ENCODE peak calls at places on chromosomes 1 and 21, in five cellular contexts. One of them, this sample, is unnamed.

GRCh38 chr1:45089711-45090110 is 77.7 kb downstream of the UROD start:
- DNase-seq in adrenal gland: no peak
- DNase-seq in H9: no peak
- DNase-seq in HTR-8/SVneo: no peak
- DNase-seq in fibroblast of mammary gland: no peak
- DNase-seq in this sample: no peak

GRCh38 chr1:175497501-175497900 is 245.9 kb downstream of the TNR start:
- DNase-seq in HTR-8/SVneo: no peak
- DNase-seq in H9: no peak
- DNase-seq in fibroblast of mammary gland: no peak
- DNase-seq in adrenal gland: no peak
- DNase-seq in this sample: no peak

GRCh38 chr21:15023782-15024181 is 41.0 kb downstream of the NRIP1 start:
- DNase-seq in H9: no peak
- DNase-seq in adrenal gland: no peak
- DNase-seq in fibroblast of mammary gland: no peak
- DNase-seq in HTR-8/SVneo: no peak
- DNase-seq in this sample: no peak

GRCh38 chr1:155049651-155050559 is 1.2 kb upstream of the ADAM15 start:
- DNase-seq in H9: no peak
- DNase-seq in fibroblast of mammary gland: peak
- DNase-seq in HTR-8/SVneo: no peak
- DNase-seq in adrenal gland: no peak
- DNase-seq in this sample: no peak

GRCh38 chr1:51666463-51666862 is 49.6 kb downstream of the OSBPL9 start:
- DNase-seq in H9: no peak
- DNase-seq in HTR-8/SVneo: no peak
- DNase-seq in fibroblast of mammary gland: peak
- DNase-seq in adrenal gland: no peak
- DNase-seq in this sample: no peak

GRCh38 chr1:235923466-235924008 is 56.8 kb upstream of the LYST start:
- DNase-seq in H9: no peak
- DNase-seq in adrenal gland: no peak
- DNase-seq in HTR-8/SVneo: no peak
- DNase-seq in fibroblast of mammary gland: peak
- DNase-seq in this sample: no peak

GRCh38 chr1:19081218-19081893 is 124.9 kb upstream of the IFFO2 start:
- DNase-seq in HTR-8/SVneo: peak
- DNase-seq in fibroblast of mammary gland: peak
- DNase-seq in adrenal gland: no peak
- DNase-seq in H9: no peak
- DNase-seq in this sample: peak

GRCh38 chr21:28884481-28884880 is 108.2 kb downstream of the LTN1 start:
- DNase-seq in H9: no peak
- DNase-seq in fibroblast of mammary gland: peak
- DNase-seq in HTR-8/SVneo: no peak
- DNase-seq in adrenal gland: no peak
- DNase-seq in this sample: no peak

GRCh38 chr1:230500063-230500462 is 73.9 kb upstream of the PGBD5 start:
- DNase-seq in HTR-8/SVneo: no peak
- DNase-seq in H9: no peak
- DNase-seq in adrenal gland: no peak
- DNase-seq in fibroblast of mammary gland: no peak
- DNase-seq in this sample: no peak

GRCh38 chr1:2429780-2430591 is 17.6 kb upstream of the PEX10 start:
- DNase-seq in fibroblast of mammary gland: no peak
- DNase-seq in H9: peak
- DNase-seq in HTR-8/SVneo: no peak
- DNase-seq in adrenal gland: no peak
- DNase-seq in this sample: no peak

GRCh38 chr1:23188434-23188884 is 19.8 kb upstream of the LUZP1 start:
- DNase-seq in H9: no peak
- DNase-seq in fibroblast of mammary gland: no peak
- DNase-seq in HTR-8/SVneo: no peak
- DNase-seq in adrenal gland: no peak
- DNase-seq in this sample: no peak

GRCh38 chr1:180498594-180498993 is 3.8 kb downstream of the ACBD6 start:
- DNase-seq in H9: no peak
- DNase-seq in fibroblast of mammary gland: no peak
- DNase-seq in adrenal gland: no peak
- DNase-seq in HTR-8/SVneo: no peak
- DNase-seq in this sample: no peak

GRCh38 chr21:34807146-34807880 is 138.5 kb downstream of the CLIC6 start:
- DNase-seq in HTR-8/SVneo: peak
- DNase-seq in fibroblast of mammary gland: peak
- DNase-seq in H9: no peak
- DNase-seq in adrenal gland: peak
- DNase-seq in this sample: no peak